ENCODE peak calls at places on chromosomes 11 and 22, in six cellular contexts. One of them, this sample, is unnamed.

GRCh38 chr11:75344761-75345454 is 6.6 kb downstream of the ARRB1 start:
- DNase-seq in SK-N-SH: no peak
- DNase-seq in fibroblast of lung: no peak
- DNase-seq in K562: no peak
- DNase-seq in HCT116: no peak
- DNase-seq in H9: no peak
- DNase-seq in this sample: no peak

GRCh38 chr11:15770798-15771414 is 585.4 kb downstream of the SOX6 start:
- DNase-seq in HCT116: peak; percentile 13
- DNase-seq in H9: peak; percentile 68
- DNase-seq in K562: peak; percentile 39
- DNase-seq in SK-N-SH: no peak
- DNase-seq in fibroblast of lung: peak; percentile 36
- DNase-seq in this sample: peak; percentile 23

GRCh38 chr11:100576044-100577021 is 110.8 kb upstream of the ARHGAP42 start:
- DNase-seq in K562: peak; percentile 45
- DNase-seq in HCT116: peak; percentile 43
- DNase-seq in fibroblast of lung: peak; percentile 54
- DNase-seq in SK-N-SH: peak; percentile 16
- DNase-seq in H9: no peak
- DNase-seq in this sample: peak; percentile 69

GRCh38 chr11:93652161-93652597 is 9.3 kb upstream of the CEP295 start:
- DNase-seq in fibroblast of lung: peak; percentile 15
- DNase-seq in HCT116: no peak
- DNase-seq in K562: peak; percentile 36
- DNase-seq in SK-N-SH: peak; percentile 19
- DNase-seq in H9: no peak
- DNase-seq in this sample: peak; percentile 94

GRCh38 chr11:1888347-1888753 is 3.3 kb downstream of the PRR33 start:
- DNase-seq in fibroblast of lung: no peak
- DNase-seq in HCT116: no peak
- DNase-seq in H9: no peak
- DNase-seq in SK-N-SH: peak; percentile 39
- DNase-seq in K562: no peak
- DNase-seq in this sample: no peak

GRCh38 chr11:86577663-86578636 is 94.5 kb downstream of the ME3 start:
- DNase-seq in HCT116: peak; percentile 58
- DNase-seq in H9: no peak
- DNase-seq in fibroblast of lung: peak; percentile 95
- DNase-seq in K562: no peak
- DNase-seq in SK-N-SH: no peak
- DNase-seq in this sample: no peak

GRCh38 chr11:16985297-16985696 is 28.9 kb downstream of the PLEKHA7 start:
- DNase-seq in fibroblast of lung: no peak
- DNase-seq in SK-N-SH: no peak
- DNase-seq in K562: no peak
- DNase-seq in HCT116: no peak
- DNase-seq in H9: no peak
- DNase-seq in this sample: no peak

GRCh38 chr11:69648679-69649575 is 8.0 kb downstream of the CCND1 start:
- DNase-seq in HCT116: no peak
- DNase-seq in H9: peak; percentile 25
- DNase-seq in K562: no peak
- DNase-seq in SK-N-SH: no peak
- DNase-seq in fibroblast of lung: no peak
- DNase-seq in this sample: no peak

GRCh38 chr11:116688202-116688540 is 84.6 kb downstream of the BUD13 start:
- DNase-seq in K562: no peak
- DNase-seq in HCT116: no peak
- DNase-seq in SK-N-SH: no peak
- DNase-seq in H9: no peak
- DNase-seq in fibroblast of lung: no peak
- DNase-seq in this sample: no peak

GRCh38 chr11:125229006-125229405 is 64.5 kb downstream of the PKNOX2 start:
- DNase-seq in fibroblast of lung: no peak
- DNase-seq in SK-N-SH: no peak
- DNase-seq in K562: no peak
- DNase-seq in H9: peak; percentile 62
- DNase-seq in HCT116: no peak
- DNase-seq in this sample: no peak

GRCh38 chr11:2555891-2556290 is 111.1 kb downstream of the KCNQ1 start:
- DNase-seq in fibroblast of lung: no peak
- DNase-seq in HCT116: no peak
- DNase-seq in H9: no peak
- DNase-seq in SK-N-SH: no peak
- DNase-seq in K562: no peak
- DNase-seq in this sample: no peak

GRCh38 chr11:15434529-15434928 is 319.8 kb downstream of the INSC start:
- DNase-seq in HCT116: no peak
- DNase-seq in fibroblast of lung: no peak
- DNase-seq in H9: no peak
- DNase-seq in SK-N-SH: no peak
- DNase-seq in K562: no peak
- DNase-seq in this sample: no peak

GRCh38 chr11:94869186-94869585 is 101.0 kb downstream of the AMOTL1 start:
- DNase-seq in HCT116: no peak
- DNase-seq in K562: no peak
- DNase-seq in H9: no peak
- DNase-seq in fibroblast of lung: no peak
- DNase-seq in SK-N-SH: no peak
- DNase-seq in this sample: no peak

GRCh38 chr22:44676441-44677298 is 25.3 kb upstream of the PRR5 start:
- DNase-seq in SK-N-SH: peak; percentile 65
- DNase-seq in HCT116: no peak
- DNase-seq in K562: peak; percentile 80
- DNase-seq in fibroblast of lung: no peak
- DNase-seq in H9: no peak
- DNase-seq in this sample: no peak

GRCh38 chr22:48653306-48653705 is 1174.4 kb downstream of the BRD1 start:
- DNase-seq in HCT116: no peak
- DNase-seq in H9: no peak
- DNase-seq in SK-N-SH: no peak
- DNase-seq in K562: no peak
- DNase-seq in fibroblast of lung: no peak
- DNase-seq in this sample: no peak

GRCh38 chr22:48652796-48653195 is 1174.9 kb downstream of the BRD1 start:
- DNase-seq in H9: no peak
- DNase-seq in K562: no peak
- DNase-seq in fibroblast of lung: no peak
- DNase-seq in HCT116: no peak
- DNase-seq in SK-N-SH: no peak
- DNase-seq in this sample: no peak

GRCh38 chr22:48651036-48651890 is 1176.4 kb downstream of the BRD1 start:
- DNase-seq in K562: no peak
- DNase-seq in SK-N-SH: no peak
- DNase-seq in HCT116: peak; percentile 2
- DNase-seq in fibroblast of lung: no peak
- DNase-seq in H9: no peak
- DNase-seq in this sample: no peak

GRCh38 chr22:48650323-48651035 is 1177.2 kb downstream of the BRD1 start:
- DNase-seq in K562: no peak
- DNase-seq in fibroblast of lung: no peak
- DNase-seq in SK-N-SH: no peak
- DNase-seq in H9: no peak
- DNase-seq in HCT116: no peak
- DNase-seq in this sample: no peak

GRCh38 chr22:48651981-48652538 is 1175.6 kb downstream of the BRD1 start:
- DNase-seq in SK-N-SH: no peak
- DNase-seq in K562: no peak
- DNase-seq in H9: no peak
- DNase-seq in HCT116: no peak
- DNase-seq in fibroblast of lung: peak; percentile 27
- DNase-seq in this sample: no peak
- H3K27ac ChIP-seq in SK-N-SH: no peak overlapping the region
- H3K27ac ChIP-seq in K562: no peak overlapping the region
- H3K27ac ChIP-seq in H9: no peak overlapping the region
- H3K27ac ChIP-seq in HCT116: no peak overlapping the region
- H3K27ac ChIP-seq in fibroblast of lung: no peak overlapping the region
- H3K27ac ChIP-seq in this sample: no peak overlapping the region

DNA sequence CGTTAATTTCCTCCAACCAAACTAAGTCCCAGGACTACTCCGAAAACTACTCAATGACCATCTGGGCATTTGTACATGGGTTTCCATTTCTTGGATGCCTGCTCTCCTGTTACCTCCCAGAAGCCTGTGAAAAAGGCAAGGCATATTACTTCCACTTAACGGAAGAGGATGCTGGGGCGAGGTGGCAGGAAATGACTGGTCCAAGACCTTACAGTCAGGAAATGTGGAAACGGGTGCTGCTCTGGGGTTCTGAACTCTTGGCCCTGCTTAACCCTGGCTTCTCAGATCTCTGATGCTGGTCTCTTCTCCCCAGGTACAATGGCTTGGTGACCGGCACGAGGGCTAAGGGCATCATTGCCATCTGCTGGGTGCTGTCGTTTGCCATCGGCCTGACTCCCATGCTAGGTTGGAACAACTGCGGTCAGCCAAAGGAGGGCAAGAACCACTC is 12.9 kb downstream of the ADORA2A start:
- DNase-seq in SK-N-SH: no peak
- DNase-seq in HCT116: no peak
- DNase-seq in K562: no peak
- DNase-seq in fibroblast of lung: no peak
- DNase-seq in H9: no peak
- DNase-seq in this sample: no peak
- H3K4me2 ChIP-seq in SK-N-SH: no peak overlapping the region
- H3K4me2 ChIP-seq in HCT116: no peak overlapping the region
- H3K4me2 ChIP-seq in K562: no peak overlapping the region
- H3K4me2 ChIP-seq in fibroblast of lung: no peak overlapping the region
- H3K4me2 ChIP-seq in H9: no peak overlapping the region
- H3K4me2 ChIP-seq in this sample: no peak overlapping the region

DNA sequence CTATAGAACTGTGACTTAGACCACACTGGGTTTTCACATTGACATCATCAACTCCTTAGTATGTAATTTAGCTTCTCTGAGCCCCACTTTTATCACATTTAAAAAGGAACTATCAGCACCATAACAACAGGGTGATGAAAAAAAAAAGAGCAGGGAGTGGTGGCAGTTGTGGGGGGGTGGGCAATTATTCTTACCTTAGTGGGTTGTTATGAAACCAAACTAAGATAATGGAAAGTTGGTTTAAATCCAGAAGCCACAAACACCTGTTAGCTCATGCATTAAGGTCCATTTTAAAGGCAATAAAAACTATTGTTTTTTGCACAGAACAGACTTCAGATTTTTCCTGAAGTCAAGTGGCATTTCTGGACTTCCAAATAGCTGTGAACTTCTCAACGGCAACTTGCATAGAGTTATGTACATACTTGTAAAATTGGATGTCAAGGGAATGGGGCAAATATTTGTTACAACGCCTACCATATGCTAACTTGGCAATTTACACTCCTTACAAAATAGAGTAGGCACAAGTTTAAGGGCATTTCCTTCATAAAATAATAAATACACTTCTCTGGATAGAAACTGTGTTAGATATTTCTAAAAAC is 793.6 kb downstream of the DLG2 start:
- DNase-seq in K562: no peak
- DNase-seq in H9: no peak
- DNase-seq in fibroblast of lung: no peak
- DNase-seq in SK-N-SH: no peak
- DNase-seq in HCT116: no peak
- DNase-seq in this sample: no peak
- H3K27ac ChIP-seq in K562: no peak overlapping the region
- H3K27ac ChIP-seq in H9: no peak overlapping the region
- H3K27ac ChIP-seq in fibroblast of lung: no peak overlapping the region
- H3K27ac ChIP-seq in SK-N-SH: no peak overlapping the region
- H3K27ac ChIP-seq in HCT116: no peak overlapping the region
- H3K27ac ChIP-seq in this sample: no peak overlapping the region

GRCh38 chr11:121895919-121896318 is 220.1 kb downstream of the BLID start:
- DNase-seq in H9: no peak
- DNase-seq in HCT116: no peak
- DNase-seq in SK-N-SH: no peak
- DNase-seq in fibroblast of lung: peak; percentile 79
- DNase-seq in K562: no peak
- DNase-seq in this sample: no peak
- H3K4me2 ChIP-seq in H9: no peak overlapping the region
- H3K4me2 ChIP-seq in HCT116: peak overlapping the region; percentile 33
- H3K4me2 ChIP-seq in SK-N-SH: no peak overlapping the region
- H3K4me2 ChIP-seq in fibroblast of lung: no peak overlapping the region
- H3K4me2 ChIP-seq in K562: no peak overlapping the region
- H3K4me2 ChIP-seq in this sample: no peak overlapping the region